ENCODE peak calls at places on chromosomes 5 and 9, in four cellular contexts. One of them, this sample, is unnamed.

GRCh38 chr9:100554935-100555401 is 22.9 kb upstream of the CAVIN4 start:
- DNase-seq in psoas muscle: no peak
- DNase-seq in endothelial cell of umbilical vein: peak; percentile 14
- DNase-seq in WERI-Rb-1: no peak
- DNase-seq in this sample: peak; percentile 8

GRCh38 chr5:125002727-125003598 is 256.5 kb upstream of the ZNF608 start:
- DNase-seq in WERI-Rb-1: no peak
- DNase-seq in endothelial cell of umbilical vein: no peak
- DNase-seq in psoas muscle: no peak
- DNase-seq in this sample: no peak

GRCh38 chr5:125411163-125412050 is 665.0 kb upstream of the ZNF608 start:
- DNase-seq in endothelial cell of umbilical vein: no peak
- DNase-seq in psoas muscle: no peak
- DNase-seq in WERI-Rb-1: peak; percentile 27
- DNase-seq in this sample: peak; percentile 68

GRCh38 chr5:32230356-32231099 is 56.4 kb upstream of the GOLPH3 start:
- DNase-seq in WERI-Rb-1: no peak
- DNase-seq in endothelial cell of umbilical vein: no peak
- DNase-seq in psoas muscle: no peak
- DNase-seq in this sample: no peak

GRCh38 chr5:115798252-115798651 is 18.2 kb downstream of the CDO1 start:
- DNase-seq in psoas muscle: no peak
- DNase-seq in WERI-Rb-1: no peak
- DNase-seq in endothelial cell of umbilical vein: no peak
- DNase-seq in this sample: no peak

GRCh38 chr9:37747271-37747753 is 6.3 kb upstream of the TRMT10B start:
- DNase-seq in WERI-Rb-1: peak; percentile 71
- DNase-seq in endothelial cell of umbilical vein: peak; percentile 64
- DNase-seq in psoas muscle: peak; percentile 49
- DNase-seq in this sample: peak; percentile 55

GRCh38 chr9:112065781-112066606 is 109.1 kb downstream of the SUSD1 start:
- DNase-seq in WERI-Rb-1: no peak
- DNase-seq in endothelial cell of umbilical vein: peak; percentile 53
- DNase-seq in psoas muscle: no peak
- DNase-seq in this sample: peak; percentile 94

GRCh38 chr9:128124451-128124850 is 3.1 kb downstream of the PTGES2 start:
- DNase-seq in psoas muscle: peak; percentile 5
- DNase-seq in WERI-Rb-1: no peak
- DNase-seq in endothelial cell of umbilical vein: no peak
- DNase-seq in this sample: no peak

GRCh38 chr5:154298060-154298459 is 107.5 kb downstream of the GALNT10 start:
- DNase-seq in psoas muscle: no peak
- DNase-seq in endothelial cell of umbilical vein: no peak
- DNase-seq in WERI-Rb-1: no peak
- DNase-seq in this sample: no peak

GRCh38 chr9:72856985-72857631 is 95.7 kb downstream of the ALDH1A1 start:
- DNase-seq in endothelial cell of umbilical vein: peak; percentile 74
- DNase-seq in psoas muscle: no peak
- DNase-seq in WERI-Rb-1: peak; percentile 17
- DNase-seq in this sample: peak; percentile 63

GRCh38 chr5:73233461-73234151 is 60.6 kb downstream of the TMEM174 start:
- DNase-seq in psoas muscle: peak; percentile 21
- DNase-seq in WERI-Rb-1: peak; percentile 61
- DNase-seq in endothelial cell of umbilical vein: peak; percentile 17
- DNase-seq in this sample: no peak

GRCh38 chr5:136162001-136162400 is 29.4 kb downstream of the SMAD5 start:
- DNase-seq in psoas muscle: no peak
- DNase-seq in WERI-Rb-1: no peak
- DNase-seq in endothelial cell of umbilical vein: no peak
- DNase-seq in this sample: peak; percentile 19

GRCh38 chr5:147455822-147456221 is 54.0 kb downstream of the DPYSL3 start:
- DNase-seq in WERI-Rb-1: no peak
- DNase-seq in endothelial cell of umbilical vein: no peak
- DNase-seq in psoas muscle: no peak
- DNase-seq in this sample: no peak

GRCh38 chr5:27125856-27126255 is 87.5 kb upstream of the CDH9 start:
- DNase-seq in WERI-Rb-1: no peak
- DNase-seq in endothelial cell of umbilical vein: no peak
- DNase-seq in psoas muscle: no peak
- DNase-seq in this sample: no peak

GRCh38 chr5:89572696-89573095 is 689.7 kb upstream of the MEF2C start:
- DNase-seq in WERI-Rb-1: no peak
- DNase-seq in endothelial cell of umbilical vein: no peak
- DNase-seq in psoas muscle: no peak
- DNase-seq in this sample: no peak

GRCh38 chr9:89405832-89406231 is 87.5 kb downstream of the SECISBP2 start:
- DNase-seq in endothelial cell of umbilical vein: peak; percentile 30
- DNase-seq in psoas muscle: no peak
- DNase-seq in WERI-Rb-1: no peak
- DNase-seq in this sample: no peak

GRCh38 chr5:179610903-179611265 is 12.6 kb downstream of the HNRNPH1 start:
- DNase-seq in WERI-Rb-1: no peak
- DNase-seq in psoas muscle: no peak
- DNase-seq in endothelial cell of umbilical vein: no peak
- DNase-seq in this sample: no peak

GRCh38 chr9:124510650-124511425 is 3.6 kb upstream of the NR5A1 start:
- DNase-seq in endothelial cell of umbilical vein: no peak
- DNase-seq in psoas muscle: no peak
- DNase-seq in WERI-Rb-1: no peak
- DNase-seq in this sample: peak; percentile 12

GRCh38 chr9:112831281-112831851 is 59.3 kb downstream of the SLC46A2 start:
- DNase-seq in WERI-Rb-1: no peak
- DNase-seq in psoas muscle: peak; percentile 26
- DNase-seq in endothelial cell of umbilical vein: peak; percentile 52
- DNase-seq in this sample: peak; percentile 33

GRCh38 chr5:113201715-113202114 is 225.1 kb downstream of the DCP2 start:
- DNase-seq in WERI-Rb-1: no peak
- DNase-seq in endothelial cell of umbilical vein: peak; percentile 33
- DNase-seq in psoas muscle: no peak
- DNase-seq in this sample: no peak

GRCh38 chr5:113202904-113203716 is 226.5 kb downstream of the DCP2 start:
- DNase-seq in WERI-Rb-1: peak; percentile 99
- DNase-seq in endothelial cell of umbilical vein: peak; percentile 42
- DNase-seq in psoas muscle: peak; percentile 53
- DNase-seq in this sample: peak; percentile 81

GRCh38 chr5:113204525-113205161 is 228.0 kb downstream of the DCP2 start:
- DNase-seq in WERI-Rb-1: no peak
- DNase-seq in endothelial cell of umbilical vein: no peak
- DNase-seq in psoas muscle: peak; percentile 66
- DNase-seq in this sample: peak; percentile 89

GRCh38 chr5:113205323-113205722 is 228.7 kb downstream of the DCP2 start:
- DNase-seq in endothelial cell of umbilical vein: no peak
- DNase-seq in psoas muscle: no peak
- DNase-seq in WERI-Rb-1: no peak
- DNase-seq in this sample: peak; percentile 63

DNA sequence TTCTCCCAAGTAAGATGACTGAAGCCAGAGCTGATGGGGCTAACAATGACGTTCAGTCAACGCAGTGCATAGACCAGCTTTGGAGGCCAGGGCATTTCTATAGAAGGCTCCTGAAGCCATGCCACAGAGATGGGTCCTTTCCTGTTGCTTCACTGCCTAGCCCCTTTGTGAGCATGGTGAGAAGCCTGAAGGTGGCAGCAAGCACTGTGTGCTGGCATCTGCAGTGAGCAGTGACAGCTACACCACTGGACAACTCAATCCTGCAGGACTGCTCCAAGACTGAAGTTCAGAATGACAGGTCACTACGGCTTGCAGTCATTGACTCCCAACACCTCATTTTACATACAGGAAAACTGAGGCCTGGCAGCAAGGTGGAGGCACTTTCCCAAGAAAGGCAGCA is 229.0 kb downstream of the TSSK1B start:
- DNase-seq in WERI-Rb-1: peak; percentile 50
- DNase-seq in psoas muscle: no peak
- DNase-seq in endothelial cell of umbilical vein: peak; percentile 25
- DNase-seq in this sample: peak; percentile 48
- TF ChIP-seq CTCF in WERI-Rb-1: peak; percentile 67
- TF ChIP-seq CTCF in psoas muscle: peak; percentile 27
- TF ChIP-seq CTCF in endothelial cell of umbilical vein: peak; percentile 19
- TF ChIP-seq CTCF in this sample: peak; percentile 60

DNA sequence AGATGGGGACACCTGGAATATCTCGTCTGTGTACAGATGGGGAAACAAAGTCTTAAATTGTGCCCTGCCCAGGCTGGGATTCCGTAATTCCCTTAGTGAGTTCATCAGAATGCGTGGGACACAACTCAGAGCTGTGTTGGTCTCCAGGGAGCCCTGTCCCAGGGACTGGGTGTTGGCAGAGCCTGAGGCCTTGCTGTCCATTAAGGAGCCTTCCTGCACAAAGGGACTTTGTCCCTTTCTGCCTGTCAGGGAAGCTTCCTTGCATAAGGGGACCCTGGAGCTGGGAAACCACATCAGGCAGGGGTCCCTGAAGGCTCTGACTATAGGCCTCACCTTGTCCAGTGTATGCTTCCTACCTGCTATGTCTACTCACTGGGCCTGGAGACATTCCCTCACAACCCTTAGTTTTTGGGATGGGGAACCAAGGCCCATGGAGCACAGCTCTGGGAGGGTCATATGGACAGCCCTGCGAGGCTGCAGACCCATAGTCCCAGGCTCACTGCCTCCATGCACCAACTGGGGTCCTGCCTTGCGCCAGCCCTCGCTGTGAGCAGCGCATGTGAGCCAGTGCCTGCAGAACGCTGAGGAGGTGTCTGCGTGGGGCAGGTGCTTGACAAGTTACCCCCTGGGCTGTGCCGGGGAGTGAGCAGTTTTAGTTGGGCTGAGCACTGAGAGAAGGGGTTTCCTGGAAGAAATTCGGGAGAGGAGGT is 1.6 kb downstream of the CARD19 start:
- DNase-seq in WERI-Rb-1: no peak
- DNase-seq in psoas muscle: no peak
- DNase-seq in endothelial cell of umbilical vein: peak; percentile 15
- DNase-seq in this sample: no peak
- H3K4me3 ChIP-seq in WERI-Rb-1: no peak overlapping the region
- H3K4me3 ChIP-seq in psoas muscle: peak overlapping the region; percentile 99
- H3K4me3 ChIP-seq in endothelial cell of umbilical vein: no peak overlapping the region
- H3K4me3 ChIP-seq in this sample: no peak overlapping the region

GRCh38 chr5:172093965-172094364 is 87.5 kb upstream of the FBXW11 start:
- DNase-seq in psoas muscle: no peak
- DNase-seq in endothelial cell of umbilical vein: no peak
- DNase-seq in WERI-Rb-1: no peak
- DNase-seq in this sample: no peak

GRCh38 chr5:172091956-172092732 is 85.7 kb upstream of the FBXW11 start:
- DNase-seq in endothelial cell of umbilical vein: no peak
- DNase-seq in WERI-Rb-1: no peak
- DNase-seq in psoas muscle: no peak
- DNase-seq in this sample: no peak

GRCh38 chr5:172090976-172091547 is 84.6 kb upstream of the FBXW11 start:
- DNase-seq in WERI-Rb-1: no peak
- DNase-seq in psoas muscle: no peak
- DNase-seq in endothelial cell of umbilical vein: no peak
- DNase-seq in this sample: peak; percentile 55

GRCh38 chr5:172095368-172095960 is 89.0 kb upstream of the FBXW11 start:
- DNase-seq in WERI-Rb-1: no peak
- DNase-seq in psoas muscle: no peak
- DNase-seq in endothelial cell of umbilical vein: no peak
- DNase-seq in this sample: no peak

GRCh38 chr5:172093559-172093958 is 87.1 kb upstream of the FBXW11 start:
- DNase-seq in endothelial cell of umbilical vein: no peak
- DNase-seq in psoas muscle: no peak
- DNase-seq in WERI-Rb-1: no peak
- DNase-seq in this sample: no peak
- H3K36me3 ChIP-seq in endothelial cell of umbilical vein: peaks cover 12% of the 10 kb centered on the region
- H3K36me3 ChIP-seq in psoas muscle: peaks cover 7% of the 10 kb centered on the region
- H3K36me3 ChIP-seq in WERI-Rb-1: no peaks in the 10 kb centered on the region
- H3K36me3 ChIP-seq in this sample: peaks cover 3% of the 10 kb centered on the region

GRCh38 chr5:66742083-66742895 is 146.1 kb downstream of the MAST4 start:
- DNase-seq in endothelial cell of umbilical vein: no peak
- DNase-seq in psoas muscle: no peak
- DNase-seq in WERI-Rb-1: peak; percentile 23
- DNase-seq in this sample: peak; percentile 35
- TF ChIP-seq CTCF in endothelial cell of umbilical vein: peak; percentile 16
- TF ChIP-seq CTCF in psoas muscle: no peak
- TF ChIP-seq CTCF in WERI-Rb-1: peak; percentile 52
- TF ChIP-seq CTCF in this sample: peak; percentile 56

GRCh38 chr5:3195991-3196390 is 399.6 kb upstream of the IRX1 start:
- DNase-seq in WERI-Rb-1: no peak
- DNase-seq in endothelial cell of umbilical vein: no peak
- DNase-seq in psoas muscle: no peak
- DNase-seq in this sample: no peak

GRCh38 chr5:3197699-3198098 is 397.9 kb upstream of the IRX1 start:
- DNase-seq in endothelial cell of umbilical vein: no peak
- DNase-seq in WERI-Rb-1: no peak
- DNase-seq in psoas muscle: no peak
- DNase-seq in this sample: peak; percentile 1

GRCh38 chr5:3199941-3200340 is 395.7 kb upstream of the IRX1 start:
- DNase-seq in endothelial cell of umbilical vein: no peak
- DNase-seq in psoas muscle: no peak
- DNase-seq in WERI-Rb-1: no peak
- DNase-seq in this sample: no peak

GRCh38 chr5:3194684-3195083 is 400.9 kb upstream of the IRX1 start:
- DNase-seq in WERI-Rb-1: no peak
- DNase-seq in psoas muscle: no peak
- DNase-seq in endothelial cell of umbilical vein: no peak
- DNase-seq in this sample: no peak

DNA sequence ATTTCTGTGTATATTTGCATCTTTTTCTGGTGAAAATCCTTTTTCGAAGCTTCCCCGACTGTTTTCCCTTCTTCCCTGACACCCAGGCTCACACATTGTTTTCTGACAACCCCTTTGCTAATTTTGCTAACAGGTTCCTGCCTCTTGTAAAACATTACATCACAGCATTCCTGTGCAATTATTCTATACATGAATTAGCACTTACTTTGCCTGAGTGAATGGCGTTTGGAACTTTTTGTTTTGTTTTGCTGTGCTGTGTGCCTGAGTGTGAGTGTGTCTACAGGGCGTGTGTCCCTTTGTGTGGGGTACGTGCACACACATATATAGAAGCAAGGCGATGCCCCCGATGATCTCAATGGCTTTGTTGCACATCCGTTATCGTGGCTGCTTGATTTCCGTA is 398.4 kb upstream of the IRX1 start:
- DNase-seq in endothelial cell of umbilical vein: no peak
- DNase-seq in WERI-Rb-1: no peak
- DNase-seq in psoas muscle: no peak
- DNase-seq in this sample: peak; percentile 41
- H3K4me3 ChIP-seq in endothelial cell of umbilical vein: no peak overlapping the region
- H3K4me3 ChIP-seq in WERI-Rb-1: no peak overlapping the region
- H3K4me3 ChIP-seq in psoas muscle: no peak overlapping the region
- H3K4me3 ChIP-seq in this sample: peak overlapping the region; percentile 6

DNA sequence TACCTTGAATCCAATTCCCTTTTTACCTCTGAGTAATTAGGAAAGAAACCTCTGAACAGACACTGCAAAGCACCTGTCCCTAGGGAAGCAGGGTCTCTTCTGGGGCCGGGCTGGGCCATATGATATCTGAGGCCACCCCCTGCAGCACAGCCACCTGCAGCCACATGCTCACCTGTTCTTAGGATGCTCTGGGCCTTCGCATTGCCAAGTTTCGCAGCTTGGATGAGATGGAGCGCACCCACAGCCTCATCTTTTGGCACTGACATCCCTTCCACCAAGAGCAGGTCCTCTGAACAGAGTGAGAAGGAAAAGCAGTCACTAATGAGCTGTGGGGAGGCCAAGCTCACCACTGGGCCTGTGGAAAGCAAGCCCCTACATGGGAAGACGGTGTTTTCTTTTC is 27.3 kb downstream of the CLTA start:
- DNase-seq in WERI-Rb-1: no peak
- DNase-seq in psoas muscle: no peak
- DNase-seq in endothelial cell of umbilical vein: no peak
- DNase-seq in this sample: no peak
- H3K36me3 ChIP-seq in WERI-Rb-1: peaks cover 74% of the 10 kb centered on the region
- H3K36me3 ChIP-seq in psoas muscle: peaks cover 66% of the 10 kb centered on the region
- H3K36me3 ChIP-seq in endothelial cell of umbilical vein: peaks cover 35% of the 10 kb centered on the region
- H3K36me3 ChIP-seq in this sample: peaks cover 8% of the 10 kb centered on the region

GRCh38 chr5:133489632-133490031 is 122.7 kb downstream of the FSTL4 start:
- DNase-seq in endothelial cell of umbilical vein: no peak
- DNase-seq in psoas muscle: no peak
- DNase-seq in WERI-Rb-1: peak; percentile 79
- DNase-seq in this sample: peak; percentile 45
- TF ChIP-seq CTCF in endothelial cell of umbilical vein: no peak
- TF ChIP-seq CTCF in psoas muscle: no peak
- TF ChIP-seq CTCF in WERI-Rb-1: peak; percentile 79
- TF ChIP-seq CTCF in this sample: peak; percentile 24

This sample was measured in bronchial epithelial cell.